ENCODE peak calls at places on chromosome 2, in seven cellular contexts. One of them, this sample, is unnamed.

GRCh38 chr2:9725106-9725505 is 94.3 kb upstream of the YWHAQ start:
- DNase-seq in Panc1: no peak
- DNase-seq in RWPE2: no peak
- DNase-seq in lower lobe of right lung: no peak
- DNase-seq in ovary: no peak
- DNase-seq in left ventricle myocardium inferior: no peak
- DNase-seq in stomach: no peak
- DNase-seq in this sample: no peak

GRCh38 chr2:177429688-177430325 is 37.2 kb downstream of the AGPS start:
- DNase-seq in Panc1: no peak
- DNase-seq in RWPE2: no peak
- DNase-seq in lower lobe of right lung: no peak
- DNase-seq in ovary: no peak
- DNase-seq in left ventricle myocardium inferior: no peak
- DNase-seq in stomach: no peak
- DNase-seq in this sample: peak; percentile 89

GRCh38 chr2:161650116-161651015 is 26.1 kb downstream of the SLC4A10 start:
- DNase-seq in Panc1: no peak
- DNase-seq in RWPE2: no peak
- DNase-seq in lower lobe of right lung: peak; percentile 26
- DNase-seq in ovary: no peak
- DNase-seq in left ventricle myocardium inferior: no peak
- DNase-seq in stomach: no peak
- DNase-seq in this sample: no peak

GRCh38 chr2:237714690-237715458 is 83.7 kb upstream of the RBM44 start:
- DNase-seq in Panc1: no peak
- DNase-seq in RWPE2: no peak
- DNase-seq in lower lobe of right lung: no peak
- DNase-seq in ovary: no peak
- DNase-seq in left ventricle myocardium inferior: no peak
- DNase-seq in stomach: no peak
- DNase-seq in this sample: no peak

GRCh38 chr2:231162036-231162345 is 36.4 kb upstream of the ARMC9 start:
- DNase-seq in Panc1: peak; percentile 81
- DNase-seq in RWPE2: no peak
- DNase-seq in lower lobe of right lung: no peak
- DNase-seq in ovary: no peak
- DNase-seq in left ventricle myocardium inferior: no peak
- DNase-seq in stomach: no peak
- DNase-seq in this sample: peak; percentile 98

GRCh38 chr2:122737429-122738077 is 982.1 kb downstream of the TSN start:
- DNase-seq in Panc1: no peak
- DNase-seq in RWPE2: no peak
- DNase-seq in lower lobe of right lung: no peak
- DNase-seq in ovary: no peak
- DNase-seq in left ventricle myocardium inferior: no peak
- DNase-seq in stomach: no peak
- DNase-seq in this sample: no peak

GRCh38 chr2:18987021-18987420 is 371.4 kb downstream of the OSR1 start:
- DNase-seq in Panc1: no peak
- DNase-seq in RWPE2: no peak
- DNase-seq in lower lobe of right lung: no peak
- DNase-seq in ovary: no peak
- DNase-seq in left ventricle myocardium inferior: no peak
- DNase-seq in stomach: no peak
- DNase-seq in this sample: no peak

GRCh38 chr2:127568128-127568527 is 32.6 kb downstream of the MYO7B start:
- DNase-seq in Panc1: no peak
- DNase-seq in RWPE2: no peak
- DNase-seq in lower lobe of right lung: no peak
- DNase-seq in ovary: no peak
- DNase-seq in left ventricle myocardium inferior: no peak
- DNase-seq in stomach: no peak
- DNase-seq in this sample: no peak

GRCh38 chr2:171160119-171160629 is 519 bp downstream of the TLK1 start:
- DNase-seq in Panc1: no peak
- DNase-seq in RWPE2: peak; percentile 75
- DNase-seq in lower lobe of right lung: peak; percentile 81
- DNase-seq in ovary: peak; percentile 71
- DNase-seq in left ventricle myocardium inferior: peak; percentile 66
- DNase-seq in stomach: peak; percentile 69
- DNase-seq in this sample: no peak

GRCh38 chr2:70964596-70965386 is 13.6 kb upstream of the ANKRD53 start:
- DNase-seq in Panc1: no peak
- DNase-seq in RWPE2: no peak
- DNase-seq in lower lobe of right lung: peak; percentile 80
- DNase-seq in ovary: peak; percentile 82
- DNase-seq in left ventricle myocardium inferior: peak; percentile 73
- DNase-seq in stomach: peak; percentile 75
- DNase-seq in this sample: peak; percentile 29

GRCh38 chr2:64943387-64944150 is 45.6 kb upstream of the SLC1A4 start:
- DNase-seq in Panc1: peak; percentile 4
- DNase-seq in RWPE2: no peak
- DNase-seq in lower lobe of right lung: no peak
- DNase-seq in ovary: peak; percentile 44
- DNase-seq in left ventricle myocardium inferior: peak; percentile 34
- DNase-seq in stomach: peak; percentile 48
- DNase-seq in this sample: no peak

GRCh38 chr2:191836471-191836852 is 10.4 kb downstream of the CAVIN2 start:
- DNase-seq in Panc1: no peak
- DNase-seq in RWPE2: no peak
- DNase-seq in lower lobe of right lung: no peak
- DNase-seq in ovary: no peak
- DNase-seq in left ventricle myocardium inferior: no peak
- DNase-seq in stomach: no peak
- DNase-seq in this sample: no peak
- H3K4me3 ChIP-seq in Panc1: no peak overlapping the region
- H3K4me3 ChIP-seq in RWPE2: no peak overlapping the region
- H3K4me3 ChIP-seq in lower lobe of right lung: peak overlapping the region; percentile 15
- H3K4me3 ChIP-seq in ovary: no peak overlapping the region
- H3K4me3 ChIP-seq in left ventricle myocardium inferior: peak overlapping the region; percentile 79
- H3K4me3 ChIP-seq in stomach: no peak overlapping the region
- H3K4me3 ChIP-seq in this sample: no peak overlapping the region

DNA sequence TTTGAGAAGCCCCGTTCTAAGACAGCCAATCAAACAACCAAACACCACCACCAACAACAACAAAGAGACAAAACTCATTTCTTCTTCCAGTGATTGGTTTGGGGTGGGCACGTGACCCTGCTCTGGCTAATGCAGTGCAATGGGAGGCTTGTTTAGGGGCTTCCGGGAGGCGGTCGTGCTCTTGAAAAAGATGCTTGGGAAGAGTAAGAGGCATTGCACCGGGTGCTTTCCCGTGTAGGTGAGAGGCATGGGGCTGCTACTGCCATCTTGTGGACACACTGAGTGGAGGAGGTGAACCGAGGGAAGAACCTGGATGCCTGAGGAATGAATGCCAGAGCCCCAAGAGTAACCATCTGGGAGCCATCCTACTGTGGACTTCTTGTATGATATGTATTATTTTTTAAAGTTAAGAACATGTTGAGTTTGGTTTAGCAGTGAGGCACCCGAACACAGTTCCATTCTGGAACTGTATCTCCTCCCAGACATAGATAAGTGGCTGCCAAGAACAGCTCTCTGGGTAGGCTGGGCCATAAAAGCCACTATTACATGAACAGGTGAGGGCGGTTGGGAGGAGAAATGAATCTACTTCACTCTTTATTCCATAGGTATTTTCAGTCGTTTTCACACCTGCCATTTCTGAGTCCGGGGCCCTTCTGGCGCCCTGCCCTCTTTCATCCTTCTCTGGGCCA is 19.1 kb upstream of the ARHGAP25 start:
- DNase-seq in Panc1: peak; percentile 15
- DNase-seq in RWPE2: no peak
- DNase-seq in lower lobe of right lung: peak; percentile 58
- DNase-seq in ovary: peak; percentile 41
- DNase-seq in left ventricle myocardium inferior: no peak
- DNase-seq in stomach: peak; percentile 69
- DNase-seq in this sample: no peak
- TF ChIP-seq CTCF in Panc1: peak; percentile 80
- TF ChIP-seq CTCF in RWPE2: peak; percentile 81
- TF ChIP-seq CTCF in lower lobe of right lung: peak; percentile 67
- TF ChIP-seq CTCF in ovary: no peak
- TF ChIP-seq CTCF in left ventricle myocardium inferior: peak; percentile 73
- TF ChIP-seq CTCF in stomach: peak; percentile 39
- TF ChIP-seq CTCF in this sample: peak; percentile 63

DNA sequence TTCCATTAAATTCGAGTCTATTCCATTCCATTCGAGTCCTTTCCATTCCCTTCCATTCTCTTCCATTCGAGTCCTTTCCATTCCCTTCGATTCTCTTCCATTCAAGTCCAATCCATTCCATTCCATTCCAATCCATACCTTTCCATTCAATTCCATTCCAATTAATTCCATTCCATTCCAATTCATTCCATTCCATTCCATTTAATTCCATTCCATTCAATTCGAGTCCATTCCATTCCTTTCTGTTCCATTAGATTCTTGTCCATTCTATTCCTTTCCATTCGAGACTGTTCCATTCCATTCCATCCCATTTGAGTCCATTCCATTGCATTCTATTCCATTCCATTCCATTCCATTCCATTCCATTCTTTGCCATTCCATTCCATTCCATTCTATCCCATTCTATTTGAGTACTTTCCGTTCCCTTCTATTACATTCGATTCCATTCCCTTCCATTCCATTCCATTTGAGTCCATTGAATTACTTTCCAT is 1130.0 kb downstream of the RPIA start:
- DNase-seq in Panc1: no peak
- DNase-seq in RWPE2: no peak
- DNase-seq in lower lobe of right lung: no peak
- DNase-seq in ovary: no peak
- DNase-seq in left ventricle myocardium inferior: no peak
- DNase-seq in stomach: no peak
- DNase-seq in this sample: no peak
- H3K9me3 ChIP-seq in Panc1: no peaks in the 10 kb centered on the region
- H3K9me3 ChIP-seq in RWPE2: peaks cover 44% of the 10 kb centered on the region
- H3K9me3 ChIP-seq in lower lobe of right lung: no peaks in the 10 kb centered on the region
- H3K9me3 ChIP-seq in ovary: peaks cover 4% of the 10 kb centered on the region
- H3K9me3 ChIP-seq in left ventricle myocardium inferior: no peaks in the 10 kb centered on the region
- H3K9me3 ChIP-seq in stomach: peaks cover 97% of the 10 kb centered on the region
- H3K9me3 ChIP-seq in this sample: peaks cover 76% of the 10 kb centered on the region

GRCh38 chr2:51723716-51724115 is 691.8 kb upstream of the NRXN1 start:
- DNase-seq in Panc1: no peak
- DNase-seq in RWPE2: no peak
- DNase-seq in lower lobe of right lung: no peak
- DNase-seq in ovary: no peak
- DNase-seq in left ventricle myocardium inferior: no peak
- DNase-seq in stomach: no peak
- DNase-seq in this sample: no peak

GRCh38 chr2:51722311-51722710 is 690.4 kb upstream of the NRXN1 start:
- DNase-seq in Panc1: no peak
- DNase-seq in RWPE2: no peak
- DNase-seq in lower lobe of right lung: no peak
- DNase-seq in ovary: no peak
- DNase-seq in left ventricle myocardium inferior: no peak
- DNase-seq in stomach: no peak
- DNase-seq in this sample: peak; percentile 91

GRCh38 chr2:51718881-51719280 is 686.9 kb upstream of the NRXN1 start:
- DNase-seq in Panc1: no peak
- DNase-seq in RWPE2: no peak
- DNase-seq in lower lobe of right lung: no peak
- DNase-seq in ovary: no peak
- DNase-seq in left ventricle myocardium inferior: no peak
- DNase-seq in stomach: no peak
- DNase-seq in this sample: no peak

GRCh38 chr2:51717318-51717717 is 685.4 kb upstream of the NRXN1 start:
- DNase-seq in Panc1: no peak
- DNase-seq in RWPE2: no peak
- DNase-seq in lower lobe of right lung: no peak
- DNase-seq in ovary: no peak
- DNase-seq in left ventricle myocardium inferior: no peak
- DNase-seq in stomach: no peak
- DNase-seq in this sample: peak; percentile 83

GRCh38 chr2:51720826-51721225 is 688.9 kb upstream of the NRXN1 start:
- DNase-seq in Panc1: no peak
- DNase-seq in RWPE2: no peak
- DNase-seq in lower lobe of right lung: no peak
- DNase-seq in ovary: no peak
- DNase-seq in left ventricle myocardium inferior: no peak
- DNase-seq in stomach: no peak
- DNase-seq in this sample: no peak
- H3K4me3 ChIP-seq in Panc1: no peak overlapping the region
- H3K4me3 ChIP-seq in RWPE2: no peak overlapping the region
- H3K4me3 ChIP-seq in lower lobe of right lung: no peak overlapping the region
- H3K4me3 ChIP-seq in ovary: no peak overlapping the region
- H3K4me3 ChIP-seq in left ventricle myocardium inferior: no peak overlapping the region
- H3K4me3 ChIP-seq in stomach: no peak overlapping the region
- H3K4me3 ChIP-seq in this sample: no peak overlapping the region

GRCh38 chr2:239376351-239376750 is 24.5 kb downstream of the HDAC4 start:
- DNase-seq in Panc1: no peak
- DNase-seq in RWPE2: peak; percentile 55
- DNase-seq in lower lobe of right lung: peak; percentile 28
- DNase-seq in ovary: no peak
- DNase-seq in left ventricle myocardium inferior: no peak
- DNase-seq in stomach: no peak
- DNase-seq in this sample: no peak

GRCh38 chr2:239376942-239377531 is 23.8 kb downstream of the HDAC4 start:
- DNase-seq in Panc1: no peak
- DNase-seq in RWPE2: peak; percentile 49
- DNase-seq in lower lobe of right lung: peak; percentile 30
- DNase-seq in ovary: no peak
- DNase-seq in left ventricle myocardium inferior: no peak
- DNase-seq in stomach: no peak
- DNase-seq in this sample: no peak

GRCh38 chr2:239377591-239377990 is 23.2 kb downstream of the HDAC4 start:
- DNase-seq in Panc1: no peak
- DNase-seq in RWPE2: peak; percentile 38
- DNase-seq in lower lobe of right lung: peak; percentile 14
- DNase-seq in ovary: no peak
- DNase-seq in left ventricle myocardium inferior: no peak
- DNase-seq in stomach: no peak
- DNase-seq in this sample: no peak

GRCh38 chr2:239374896-239375277 is 25.9 kb downstream of the HDAC4 start:
- DNase-seq in Panc1: no peak
- DNase-seq in RWPE2: peak; percentile 49
- DNase-seq in lower lobe of right lung: peak; percentile 43
- DNase-seq in ovary: peak; percentile 18
- DNase-seq in left ventricle myocardium inferior: no peak
- DNase-seq in stomach: no peak
- DNase-seq in this sample: no peak

GRCh38 chr2:239375278-239376061 is 25.4 kb downstream of the HDAC4 start:
- DNase-seq in Panc1: no peak
- DNase-seq in RWPE2: peak; percentile 55
- DNase-seq in lower lobe of right lung: peak; percentile 46
- DNase-seq in ovary: peak; percentile 16
- DNase-seq in left ventricle myocardium inferior: no peak
- DNase-seq in stomach: no peak
- DNase-seq in this sample: no peak
- TF ChIP-seq CTCF in Panc1: no peak
- TF ChIP-seq CTCF in RWPE2: no peak
- TF ChIP-seq CTCF in lower lobe of right lung: no peak
- TF ChIP-seq CTCF in ovary: no peak
- TF ChIP-seq CTCF in left ventricle myocardium inferior: no peak
- TF ChIP-seq CTCF in stomach: no peak
- TF ChIP-seq CTCF in this sample: no peak